ENCODE peak calls at places on chromosomes 1 and 21, in six cellular contexts. Q is K562, L is HCT116, I is HepG2, H is H1, V is GM12878. C is an unnamed sample.
A peak's percentile ranks its signal among the peaks of the same experiment; 100 is the strongest.

GRCh38 chr1:80961464-80962190 is 839.1 kb upstream of the ADGRL2 start:
- DNase-seq in V (no peak), H (no peak), L (no peak), I (no peak), Q (no peak), C (no peak)

GRCh38 chr1:234170622-234171021 is 202.6 kb upstream of the COA6 start:
- DNase-seq in H (no peak), Q (no peak), L (no peak), V (no peak), I (no peak), C (no peak)

GRCh38 chr21:14684071-14684470 is 138.0 kb upstream of the SAMSN1 start:
- DNase-seq in Q (no peak), H (no peak), I (no peak), L (no peak), V (peak; percentile 25), C (no peak)

GRCh38 chr1:206469411-206469932 is 804 bp upstream of the IKBKE start:
- DNase-seq in Q (no peak), I (no peak), H (no peak), V (no peak), L (no peak), C (no peak)

GRCh38 chr1:29332204-29332603 is 95.9 kb downstream of the PTPRU start:
- DNase-seq in I (peak; percentile 59), H (peak; percentile 86), Q (peak; percentile 65), V (no peak), L (peak; percentile 26), C (peak; percentile 87)

GRCh38 chr1:222073307-222073995 is 331.6 kb upstream of the DUSP10 start:
- DNase-seq in L (no peak), V (no peak), H (no peak), Q (no peak), I (no peak), C (no peak)

GRCh38 chr1:54485417-54485816 is 62.6 kb upstream of the ACOT11 start:
- DNase-seq in Q (no peak), H (no peak), V (no peak), L (no peak), I (no peak), C (no peak)

GRCh38 chr1:246037832-246038231 is 469.2 kb downstream of the SMYD3 start:
- DNase-seq in V (no peak), H (no peak), Q (no peak), L (no peak), I (no peak), C (no peak)

GRCh38 chr1:23088027-23088426 is 68.8 kb downstream of the KDM1A start:
- DNase-seq in I (no peak), H (no peak), V (no peak), L (no peak), Q (no peak), C (no peak)

GRCh38 chr1:55490556-55490955 is 275.4 kb upstream of the USP24 start:
- DNase-seq in L (no peak), H (no peak), Q (no peak), V (no peak), I (no peak), C (no peak)

GRCh38 chr1:226419284-226419683 is 11.4 kb upstream of the PARP1 start:
- DNase-seq in I (no peak), H (peak; percentile 26), Q (no peak), V (no peak), L (no peak), C (no peak)

GRCh38 chr1:108512239-108513071 is 47.4 kb upstream of the EEIG2 start:
- DNase-seq in V (no peak), I (no peak), L (peak; percentile 15), Q (peak; percentile 41), H (no peak), C (peak; percentile 25)

GRCh38 chr1:221335161-221336101 is 406.5 kb downstream of the DUSP10 start:
- DNase-seq in I (peak; percentile 91), H (no peak), V (no peak), Q (no peak), L (no peak), C (no peak)

GRCh38 chr1:3080236-3080964 is 11.4 kb downstream of the PRDM16 start:
- DNase-seq in L (no peak), H (no peak), Q (no peak), I (no peak), V (no peak), C (no peak)

GRCh38 chr1:160971618-160972056 is 17.0 kb upstream of the ITLN2 start:
- DNase-seq in I (no peak), V (peak; percentile 70), L (no peak), Q (no peak), H (no peak), C (no peak)

GRCh38 chr1:159867322-159868064 is 5.0 kb upstream of the VSIG8 start:
- DNase-seq in V (no peak), H (no peak), Q (no peak), L (no peak), I (no peak), C (no peak)

GRCh38 chr21:38596264-38597042 is 98.2 kb upstream of the ERG start:
- DNase-seq in H (no peak), V (no peak), I (peak; percentile 12), Q (no peak), L (no peak), C (peak; percentile 32)
- TF ChIP-seq ZNF274 in H (no peak), V (no peak), I (no peak), Q (no peak), L (no peak), C (no peak)

GRCh38 chr1:8597455-8597854 is 220.0 kb downstream of the RERE start:
- DNase-seq in Q (no peak), L (no peak), V (no peak), H (no peak), I (no peak), C (no peak)
- TF ChIP-seq YY1 in Q (no peak), L (no peak), V (no peak), H (no peak), I (no peak), C (no peak)

GRCh38 chr1:44072204-44072603 is 40.9 kb upstream of the SLC6A9 start:
- DNase-seq in I (no peak), H (no peak), L (peak; percentile 61), V (no peak), Q (no peak), C (no peak)
- TF ChIP-seq ZNF274 in I (no peak), H (no peak), L (no peak), V (no peak), Q (no peak), C (no peak)

DNA sequence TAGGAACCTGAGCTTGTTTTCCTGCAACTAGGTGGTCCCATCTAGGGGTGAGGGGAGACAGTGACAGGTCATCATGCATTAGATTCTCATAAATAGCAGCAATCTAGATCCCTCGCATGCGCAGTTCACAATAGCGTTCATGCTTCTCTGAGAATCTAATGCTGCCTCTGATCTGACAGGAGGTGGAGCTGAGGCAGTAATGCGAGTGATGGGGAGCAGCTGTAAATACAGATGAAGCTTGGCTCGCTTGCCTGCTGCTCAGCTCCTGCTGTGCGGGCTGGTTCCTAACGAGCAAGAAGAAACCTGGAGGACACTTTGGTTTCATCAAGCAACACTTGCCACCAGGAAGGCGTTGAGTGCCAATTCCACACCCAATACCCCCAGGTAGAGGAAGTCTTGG is 95.1 kb upstream of the OLIG2 start:
- DNase-seq in Q (no peak), V (no peak), I (no peak), H (no peak), L (no peak), C (no peak)
- TF ChIP-seq YY1 in Q (no peak), V (no peak), I (no peak), H (no peak), L (no peak), C (no peak)

DNA sequence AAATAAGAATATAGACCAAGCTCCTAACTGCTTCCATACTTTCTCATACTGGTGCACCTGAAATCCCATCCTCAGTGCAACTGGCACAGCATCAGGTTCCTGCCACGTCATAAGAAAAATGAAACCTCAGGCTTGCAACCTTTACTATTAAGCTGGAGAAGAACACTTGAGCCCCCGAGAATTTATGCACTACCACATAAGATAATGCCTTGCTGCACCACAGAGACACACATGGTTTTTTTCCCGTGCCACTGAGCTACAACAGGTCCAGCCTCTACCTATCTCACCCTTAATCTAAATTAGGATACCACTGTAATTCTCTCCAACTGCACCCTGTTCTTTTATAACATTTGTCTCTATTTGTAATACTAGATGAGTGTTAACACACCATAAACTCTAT is 174.5 kb downstream of the DENND1B start:
- DNase-seq in L (no peak), V (no peak), Q (no peak), H (no peak), I (no peak), C (no peak)
- TF ChIP-seq ZNF274 in L (no peak), V (no peak), Q (no peak), H (no peak), I (no peak), C (no peak)

DNA sequence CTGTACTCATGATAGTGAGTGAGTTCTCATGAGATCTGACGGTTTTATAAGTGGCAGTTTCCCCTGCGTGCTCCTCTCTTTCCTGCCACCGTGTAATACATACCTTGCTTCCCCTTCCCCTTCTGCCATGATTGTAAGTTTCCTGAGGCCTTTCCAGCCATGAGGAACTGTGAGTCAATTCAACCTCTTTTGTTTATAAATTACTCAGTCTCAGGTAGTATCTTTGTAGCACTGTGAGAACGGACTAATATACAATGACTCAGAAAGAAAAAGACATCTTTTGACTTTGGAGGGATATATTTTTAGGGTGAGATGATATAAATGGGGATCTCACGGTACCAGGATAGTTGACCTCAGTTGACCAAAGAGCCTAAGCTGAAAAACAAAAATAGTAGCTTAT is 74.7 kb upstream of the BACH1 start:
- DNase-seq in Q (no peak), I (no peak), L (no peak), H (no peak), V (no peak), C (no peak)
- TF ChIP-seq YY1 in Q (no peak), I (no peak), L (no peak), H (no peak), V (peak; percentile 44), C (no peak)

DNA sequence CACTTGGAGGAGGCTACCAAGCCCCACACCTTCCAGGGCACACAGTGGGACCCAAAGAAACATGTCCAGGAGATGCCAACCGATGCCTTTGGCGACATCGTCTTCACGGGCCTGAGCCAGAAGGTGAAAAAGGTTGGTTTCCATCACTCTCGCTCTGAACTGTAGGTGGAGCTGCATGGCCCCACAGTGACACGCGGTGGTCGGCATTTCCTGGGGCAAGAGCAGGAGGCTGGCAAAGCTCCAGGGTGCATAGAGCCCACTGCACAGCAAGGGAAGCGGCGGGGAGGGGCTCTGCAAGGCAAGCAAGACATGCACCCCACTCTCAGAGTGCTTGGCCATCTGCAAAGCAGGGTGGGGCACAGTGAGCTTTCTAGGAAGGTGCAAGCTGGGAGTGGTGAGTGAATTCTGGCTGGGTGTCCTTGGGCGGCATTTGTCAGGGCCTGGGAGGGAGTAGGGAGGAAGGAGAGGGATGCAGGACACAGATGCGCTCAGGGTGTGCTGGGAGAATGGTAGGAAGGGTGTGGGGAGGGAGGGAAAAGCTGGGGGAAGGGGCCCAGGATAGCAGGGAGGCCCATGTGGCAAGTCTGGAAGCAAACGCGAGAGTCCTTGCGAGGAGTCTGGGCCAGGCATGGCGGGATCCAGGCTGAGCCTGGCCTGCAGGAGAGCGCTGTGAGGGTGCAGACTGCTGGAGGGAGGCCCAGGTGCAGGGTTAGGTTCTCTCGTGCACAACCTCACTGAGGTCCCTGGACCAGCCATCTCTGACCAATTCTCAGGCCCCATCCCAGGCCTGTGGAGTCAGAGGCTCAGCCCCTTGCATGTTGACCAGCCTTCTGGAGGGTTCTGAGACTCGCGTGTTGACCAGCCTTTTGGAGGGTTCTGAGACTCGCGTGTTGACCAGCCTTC is 11.0 kb downstream of the TRPM2 start:
- DNase-seq in V (no peak), Q (no peak), H (no peak), L (no peak), I (no peak), C (no peak)
- TF ChIP-seq ZNF274 in V (no peak), Q (no peak), H (no peak), L (no peak), I (no peak), C (no peak)